ENCODE peak calls at places on chromosomes 13 and 19, in four cellular contexts. K is activated naive CD8-positive, alpha-beta T cell treated with anti-CD3 and anti-CD28 coated beads for 36 hours; X is AG09319; W is iPS-NIHi11. F is an unnamed sample.

GRCh38 chr19:12720851-12721655 is 2.7 kb downstream of the TNPO2 start:
- DNase-seq in K (no peak), X (no peak), W (no peak), F (no peak)

GRCh38 chr13:31947506-31947905 is 84.1 kb upstream of the FRY start:
- DNase-seq in K (no peak), X (no peak), W (no peak), F (no peak)

GRCh38 chr19:18763674-18764590 is 27.2 kb downstream of the COMP start:
- DNase-seq in K (no peak), X (no peak), W (no peak), F (peak; percentile 63)

GRCh38 chr13:41054212-41054877 is 7.0 kb upstream of the WBP4 start:
- DNase-seq in K (no peak), X (no peak), W (no peak), F (peak; percentile 10)

GRCh38 chr19:17996826-17997316 is 11.1 kb upstream of the ARRDC2 start:
- DNase-seq in K (peak; percentile 84), X (no peak), W (peak; percentile 94), F (peak; percentile 34)

GRCh38 chr19:3151563-3152430 is 16.0 kb downstream of the GNA15 start:
- DNase-seq in K (no peak), X (no peak), W (no peak), F (no peak)

GRCh38 chr19:48450441-48450840 is 4.7 kb downstream of the GRWD1 start:
- DNase-seq in K (no peak), X (no peak), W (no peak), F (no peak)

GRCh38 chr19:51366050-51366998 is at the start of gene ETFB:
- DNase-seq in K (peak; percentile 96), X (peak; percentile 96), W (peak; percentile 93), F (peak; percentile 94)

GRCh38 chr19:13956365-13956744 is 4.0 kb downstream of the DCAF15 start:
- DNase-seq in K (no peak), X (no peak), W (no peak), F (no peak)

GRCh38 chr13:41565221-41565620 is 107.9 kb downstream of the RGCC start:
- DNase-seq in K (no peak), X (no peak), W (no peak), F (no peak)

GRCh38 chr13:42110410-42111155 is 62.1 kb downstream of the DGKH start:
- DNase-seq in K (no peak), X (peak; percentile 50), W (peak; percentile 60), F (peak; percentile 68)

GRCh38 chr19:33445752-33446070 is 72.2 kb downstream of the CEBPG start:
- DNase-seq in K (no peak), X (no peak), W (no peak), F (no peak)

GRCh38 chr13:37289212-37289935 is 183.9 kb upstream of the CSNK1A1L start:
- DNase-seq in K (no peak), X (no peak), W (no peak), F (no peak)

GRCh38 chr19:16115309-16116039 is 3.8 kb downstream of the RAB8A start:
- DNase-seq in K (no peak), X (no peak), W (no peak), F (no peak)

GRCh38 chr13:35475960-35476943 is at the start of gene MAB21L1:
- DNase-seq in K (no peak), X (peak; percentile 88), W (peak; percentile 50), F (no peak)

GRCh38 chr13:20828540-20829364 is 55.0 kb upstream of the EEF1AKMT1 start:
- DNase-seq in K (peak; percentile 6), X (peak; percentile 7), W (peak; percentile 26), F (peak; percentile 20)

GRCh38 chr13:100608906-100609305 is 20.3 kb upstream of the GGACT start:
- DNase-seq in K (peak; percentile 19), X (no peak), W (no peak), F (no peak)

GRCh38 chr19:3782903-3783302 is 3.3 kb downstream of the MATK start:
- DNase-seq in K (no peak), X (no peak), W (no peak), F (no peak)

GRCh38 chr13:45367995-45368394 is 27.0 kb upstream of the TPT1 start:
- DNase-seq in K (no peak), X (no peak), W (no peak), F (no peak)

GRCh38 chr13:30855569-30855968 is 50.5 kb upstream of the MEDAG start:
- DNase-seq in K (no peak), X (no peak), W (no peak), F (no peak)

GRCh38 chr13:102620512-102620911 is 23.7 kb downstream of the TPP2 start:
- DNase-seq in K (no peak), X (no peak), W (no peak), F (peak; percentile 22)

GRCh38 chr13:103033999-103034398 is 32.2 kb downstream of the SLC10A2 start:
- DNase-seq in K (no peak), X (no peak), W (no peak), F (no peak)

GRCh38 chr13:79227418-79227817 is 178.6 kb downstream of the RBM26 start:
- DNase-seq in K (no peak), X (no peak), W (no peak), F (peak; percentile 25)

GRCh38 chr19:6947745-6948144 is 60.4 kb downstream of the ADGRE1 start:
- DNase-seq in K (peak; percentile 61), X (peak; percentile 28), W (no peak), F (no peak)

GRCh38 chr19:45790942-45791341 is 1.7 kb downstream of the DMWD start:
- DNase-seq in K (no peak), X (no peak), W (no peak), F (no peak)

GRCh38 chr19:5547881-5548280 is 19.9 kb downstream of the TINCR start:
- DNase-seq in K (peak; percentile 27), X (no peak), W (peak; percentile 70), F (peak; percentile 15)

GRCh38 chr13:45447050-45447661 is 17.6 kb upstream of the COG3 start:
- DNase-seq in K (no peak), X (no peak), W (no peak), F (no peak)

F was measured in DMS153.